ENCODE peak calls at places on chromosome 14, in eight cellular contexts. M, A, L, Z, I, W, T and H are unnamed samples.

GRCh38 chr14:96055753-96056508 is 16.8 kb downstream of the C14orf132 start:
- DNase-seq in M (no peak), A (no peak), L (no peak), Z (no peak), I (no peak), W (no peak), T (no peak), H (no peak)

GRCh38 chr14:39230416-39230815 is 3.3 kb upstream of the MIA2 start:
- DNase-seq in M (no peak), A (no peak), L (no peak), Z (no peak), I (no peak), W (no peak), T (no peak), H (no peak)

GRCh38 chr14:49687942-49688700 is at the start of gene POLE2:
- DNase-seq in M (peak), A (peak), L (peak), Z (peak), I (peak), W (peak), T (peak), H (peak)

GRCh38 chr14:106509795-106510194 is 983.4 kb downstream of the TMEM121 start:
- DNase-seq in M (no peak), A (no peak), L (no peak), Z (no peak), I (no peak), W (no peak), T (no peak), H (no peak)

GRCh38 chr14:50452979-50453705 is 56.5 kb upstream of the CDKL1 start:
- DNase-seq in M (no peak), A (no peak), L (no peak), Z (no peak), I (no peak), W (no peak), T (no peak), H (peak)

GRCh38 chr14:34043627-34044372 is 92.9 kb upstream of the EGLN3 start:
- DNase-seq in M (no peak), A (no peak), L (no peak), Z (no peak), I (no peak), W (no peak), T (no peak), H (no peak)

GRCh38 chr14:67569011-67569650 is 30.9 kb downstream of the PIGH start:
- DNase-seq in M (no peak), A (no peak), L (no peak), Z (no peak), I (no peak), W (no peak), T (no peak), H (no peak)

GRCh38 chr14:80456200-80456599 is 244.9 kb upstream of the DIO2 start:
- DNase-seq in M (no peak), A (no peak), L (no peak), Z (no peak), I (no peak), W (no peak), T (no peak), H (no peak)

GRCh38 chr14:81990312-81990761 is 456.7 kb upstream of the SEL1L start:
- DNase-seq in M (peak), A (peak), L (peak), Z (no peak), I (no peak), W (peak), T (peak), H (peak)

GRCh38 chr14:103021817-103022668 is 35.3 kb downstream of the CDC42BPB start:
- DNase-seq in M (no peak), A (no peak), L (no peak), Z (peak), I (no peak), W (no peak), T (no peak), H (no peak)

GRCh38 chr14:49971156-49972141 is 78.6 kb downstream of the ARF6 start:
- DNase-seq in M (no peak), A (no peak), L (no peak), Z (no peak), I (no peak), W (peak), T (no peak), H (no peak)

GRCh38 chr14:58898655-58899316 is 261.0 kb downstream of the DACT1 start:
- DNase-seq in M (no peak), A (no peak), L (no peak), Z (no peak), I (no peak), W (no peak), T (no peak), H (no peak)

GRCh38 chr14:70664698-70665447 is 23.2 kb downstream of the TTC9 start:
- DNase-seq in M (no peak), A (peak), L (no peak), Z (no peak), I (no peak), W (no peak), T (no peak), H (no peak)

GRCh38 chr14:90168425-90169105 is 87.8 kb upstream of the PSMC1 start:
- DNase-seq in M (no peak), A (no peak), L (no peak), Z (no peak), I (no peak), W (no peak), T (no peak), H (no peak)

DNA sequence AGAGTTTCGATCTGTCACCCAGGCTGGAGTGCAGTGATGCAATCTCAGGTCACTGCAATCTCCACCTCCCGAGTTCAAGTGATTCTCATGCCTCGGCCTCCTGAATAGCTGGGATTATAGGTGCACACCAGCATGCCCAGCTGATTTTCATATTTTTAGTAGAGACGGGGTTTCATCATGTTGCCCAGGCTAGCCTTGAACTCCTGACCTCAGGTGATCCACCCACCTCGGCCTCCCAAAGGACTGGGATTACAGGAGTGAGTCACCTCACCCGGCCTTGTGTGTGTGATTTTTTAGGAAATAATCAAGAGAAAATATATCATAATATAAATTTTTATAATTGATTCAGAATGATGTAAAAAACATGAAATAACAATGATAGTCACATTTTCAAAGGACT is 1231.4 kb downstream of the GALC start:
- DNase-seq in M (no peak), A (no peak), L (no peak), Z (no peak), I (no peak), W (no peak), T (no peak), H (no peak)
- TF ChIP-seq POLR2A in M (no peak), A (no peak), L (no peak), Z (no peak), I (no peak), W (no peak), T (no peak), H (no peak)

DNA sequence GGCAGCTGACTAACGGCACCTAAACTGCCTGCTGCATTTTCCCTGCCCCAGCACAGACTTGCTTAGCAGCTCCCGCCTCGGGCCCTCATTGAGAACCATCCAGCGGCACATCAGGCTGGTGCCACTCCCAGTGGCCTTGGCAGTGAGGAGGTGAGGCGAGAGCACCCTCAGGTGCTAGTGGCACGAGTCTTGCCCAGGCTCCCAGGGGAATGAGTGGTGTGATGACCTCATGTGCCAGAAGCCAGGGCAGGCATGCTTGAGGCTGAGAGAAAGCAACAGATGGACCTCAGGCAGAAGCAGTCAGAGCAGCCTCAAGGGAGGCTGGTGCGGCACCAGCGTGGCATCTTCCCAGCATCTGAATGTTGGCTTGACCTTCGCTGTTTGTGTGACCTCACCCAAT is 60.2 kb downstream of the PRKCH start:
- DNase-seq in M (no peak), A (peak), L (no peak), Z (no peak), I (no peak), W (no peak), T (no peak), H (no peak)
- TF ChIP-seq POLR2A in M (no peak), A (no peak), L (no peak), Z (no peak), I (no peak), W (no peak), T (no peak), H (no peak)

GRCh38 chr14:68788275-68789001 is 4.4 kb downstream of the ZFP36L1 start:
- DNase-seq in M (no peak), A (no peak), L (no peak), Z (no peak), I (no peak), W (no peak), T (no peak), H (no peak)

GRCh38 chr14:68785817-68786490 is 6.9 kb downstream of the ZFP36L1 start:
- DNase-seq in M (peak), A (peak), L (no peak), Z (no peak), I (peak), W (no peak), T (peak), H (peak)

GRCh38 chr14:68787235-68787727 is 5.6 kb downstream of the ZFP36L1 start:
- DNase-seq in M (peak), A (peak), L (no peak), Z (no peak), I (no peak), W (no peak), T (peak), H (no peak)

GRCh38 chr14:68784995-68785816 is 7.7 kb downstream of the ZFP36L1 start:
- DNase-seq in M (no peak), A (peak), L (peak), Z (no peak), I (peak), W (no peak), T (peak), H (no peak)

DNA sequence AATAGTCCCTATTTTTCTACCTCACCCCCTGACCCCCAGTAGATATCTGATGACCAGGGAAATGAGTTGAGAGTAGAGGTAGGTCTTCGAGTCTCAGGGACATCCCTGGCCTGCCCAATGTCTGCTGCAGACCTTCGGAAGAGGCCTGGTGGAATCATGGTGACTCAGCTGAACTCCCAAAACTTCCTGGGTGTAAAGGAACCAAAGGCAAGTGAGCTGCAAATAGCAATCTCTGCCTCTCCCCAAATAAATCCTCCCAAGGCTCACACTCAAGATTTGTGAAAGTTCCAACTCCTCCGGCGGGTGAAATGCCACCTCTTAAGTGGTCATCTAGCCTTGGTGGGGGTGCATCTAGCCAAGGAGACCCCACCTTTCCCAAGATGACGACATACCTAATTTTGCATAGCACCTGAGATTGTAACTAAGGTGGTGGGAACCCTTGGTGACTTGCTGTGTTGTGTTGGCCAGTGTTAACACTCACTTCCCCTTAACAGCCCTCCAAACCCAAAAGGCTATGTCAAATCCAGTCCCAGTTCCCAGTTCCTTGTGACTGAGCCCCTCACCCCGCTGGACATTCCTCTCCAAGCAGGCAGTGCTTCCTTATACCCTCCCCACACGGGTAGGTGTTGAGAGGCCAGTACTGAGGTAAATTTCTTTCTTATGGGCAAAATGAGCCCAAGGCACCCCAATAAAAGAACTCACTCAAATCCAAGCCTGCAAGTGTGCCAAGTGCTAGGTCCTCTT is 6.2 kb downstream of the ZFP36L1 start:
- DNase-seq in M (peak), A (peak), L (no peak), Z (no peak), I (no peak), W (no peak), T (peak), H (no peak)
- TF ChIP-seq POLR2A in M (no peak), A (peak), L (no peak), Z (no peak), I (no peak), W (no peak), T (no peak), H (peak)

GRCh38 chr14:64910847-64911495 is 3.3 kb upstream of the CHURC1 start:
- DNase-seq in M (no peak), A (no peak), L (no peak), Z (no peak), I (no peak), W (no peak), T (no peak), H (peak)

GRCh38 chr14:64915025-64915424 is 770 bp downstream of the CHURC1 start:
- DNase-seq in M (no peak), A (no peak), L (no peak), Z (no peak), I (no peak), W (no peak), T (no peak), H (no peak)

GRCh38 chr14:64915797-64916196 is 1.5 kb downstream of the CHURC1 start:
- DNase-seq in M (no peak), A (no peak), L (no peak), Z (no peak), I (no peak), W (no peak), T (no peak), H (peak)

GRCh38 chr14:64912256-64912655 is 2.0 kb upstream of the CHURC1 start:
- DNase-seq in M (no peak), A (no peak), L (no peak), Z (no peak), I (no peak), W (no peak), T (no peak), H (peak)

DNA sequence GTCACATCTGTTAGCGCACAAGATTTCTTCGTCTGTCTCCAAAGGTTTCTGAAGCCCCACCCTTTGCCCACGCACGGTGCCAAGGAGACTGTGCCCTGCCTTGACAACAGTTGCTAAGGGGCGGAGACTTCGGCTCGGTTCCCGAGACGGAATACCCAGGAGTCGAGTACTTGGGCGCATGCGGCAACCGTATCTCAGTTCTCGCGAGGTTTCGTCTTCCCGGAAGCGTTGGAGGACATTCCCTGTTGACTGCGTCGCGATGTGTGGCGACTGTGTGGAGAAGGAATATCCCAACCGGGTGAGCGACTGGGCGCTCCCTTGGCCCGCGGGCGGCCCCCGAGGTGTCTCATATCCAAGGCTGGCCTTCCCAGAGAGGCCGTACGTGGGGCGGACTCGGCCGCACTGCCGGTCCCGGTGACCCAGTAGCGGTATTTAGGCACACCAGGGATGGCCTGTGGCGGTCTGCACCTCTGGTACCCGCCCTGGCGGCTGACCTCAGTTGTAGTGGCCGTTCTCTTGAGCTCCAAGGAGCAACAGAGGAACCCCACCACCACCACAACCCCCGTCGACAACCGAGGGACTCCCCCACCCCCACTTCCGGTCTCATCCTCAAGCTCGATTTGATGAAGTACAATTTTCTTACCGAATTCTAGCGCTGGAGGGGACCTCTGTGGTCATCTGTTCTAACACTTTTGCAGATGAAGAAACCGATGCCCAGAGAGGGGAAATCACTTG is at the start of gene CHURC1:
- DNase-seq in M (peak), A (peak), L (peak), Z (peak), I (peak), W (peak), T (peak), H (peak)
- TF ChIP-seq POLR2A in M (peak), A (peak), L (peak), Z (peak), I (peak), W (peak), T (peak), H (peak)

DNA sequence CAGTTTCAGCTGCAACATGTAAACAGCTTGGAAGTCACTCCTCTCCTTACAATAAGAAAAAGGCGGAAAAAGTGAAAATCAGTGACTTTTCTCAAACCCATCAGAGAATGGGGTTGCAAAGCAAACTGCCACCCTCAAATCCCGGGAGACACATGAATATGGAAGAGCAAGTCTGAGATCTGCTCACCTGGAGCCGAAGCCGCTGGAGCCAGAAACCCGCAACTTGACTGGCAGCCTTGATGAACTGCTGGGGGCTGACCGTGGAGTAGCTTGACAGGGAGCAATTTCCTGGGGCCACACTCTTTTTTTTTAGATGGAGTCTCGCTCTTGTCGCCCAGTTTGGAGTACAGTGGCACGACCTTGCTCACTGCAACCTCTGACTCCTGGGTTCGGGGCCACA is 208.2 kb downstream of the KIF26A start:
- DNase-seq in M (peak), A (no peak), L (no peak), Z (peak), I (no peak), W (no peak), T (no peak), H (no peak)
- TF ChIP-seq POLR2A in M (no peak), A (no peak), L (no peak), Z (no peak), I (no peak), W (no peak), T (no peak), H (no peak)

GRCh38 chr14:23469127-23469905 is at the start of gene NGDN:
- DNase-seq in M (peak), A (peak), L (peak), Z (peak), I (peak), W (peak), T (peak), H (peak)
- TF ChIP-seq POLR2A in M (peak), A (peak), L (no peak), Z (peak), I (peak), W (peak), T (no peak), H (peak)